ENCODE peak calls at places on chromosomes 6 and 20, in five cellular contexts. O, M, B, T and R are unnamed samples.

GRCh38 chr20:9611921-9612320 is 97.5 kb downstream of the LAMP5 start:
- DNase-seq in O (no peak), B (no peak), T (no peak), M (no peak), R (no peak)

GRCh38 chr6:33692760-33693158 is 18.7 kb downstream of the UQCC2 start:
- DNase-seq in O (peak; percentile 80), M (peak; percentile 62), B (no peak), T (no peak), R (no peak)

GRCh38 chr6:46932941-46933340 is 11.2 kb upstream of the ADGRF5 start:
- DNase-seq in M (no peak), O (peak; percentile 31), T (no peak), B (peak; percentile 45), R (no peak)

GRCh38 chr6:136751478-136751956 is 40.8 kb downstream of the MAP3K5 start:
- DNase-seq in B (no peak), M (no peak), T (no peak), O (peak; percentile 78), R (no peak)

GRCh38 chr6:5190467-5190866 is 70.3 kb downstream of the LYRM4 start:
- DNase-seq in O (peak; percentile 96), M (no peak), T (no peak), B (peak; percentile 99), R (no peak)

GRCh38 chr20:34581341-34582189 is 23.0 kb downstream of the MAP1LC3A start:
- DNase-seq in T (peak; percentile 35), M (no peak), O (peak; percentile 75), B (peak; percentile 85), R (no peak)

GRCh38 chr20:43584448-43585138 is 6.1 kb upstream of the IFT52 start:
- DNase-seq in B (peak; percentile 67), T (no peak), O (peak; percentile 92), M (no peak), R (no peak)

GRCh38 chr6:163533443-163533842 is 118.9 kb downstream of the QKI start:
- DNase-seq in B (peak; percentile 93), O (peak; percentile 92), T (no peak), M (no peak), R (no peak)

GRCh38 chr6:147278891-147279290 is 74.7 kb downstream of the STXBP5 start:
- DNase-seq in M (no peak), B (no peak), T (no peak), O (no peak), R (no peak)

GRCh38 chr6:5260111-5260620 is 584 bp downstream of the LYRM4 start:
- DNase-seq in M (peak; percentile 73), O (peak; percentile 29), B (peak; percentile 68), T (peak; percentile 77), R (peak; percentile 74)

GRCh38 chr6:147154454-147154853 is 49.8 kb upstream of the STXBP5 start:
- DNase-seq in T (no peak), O (peak; percentile 42), B (peak; percentile 49), M (no peak), R (no peak)

GRCh38 chr6:106321940-106322339 is 3.6 kb downstream of the ATG5 start:
- DNase-seq in T (no peak), B (no peak), O (no peak), M (no peak), R (no peak)

GRCh38 chr6:122754191-122754731 is 25.3 kb upstream of the FABP7 start:
- DNase-seq in B (no peak), O (no peak), M (no peak), T (no peak), R (no peak)

GRCh38 chr6:13328076-13328874 is at the start of gene TBC1D7:
- DNase-seq in B (peak; percentile 93), O (peak; percentile 90), M (peak; percentile 93), T (peak; percentile 94), R (peak; percentile 91)
- TF ChIP-seq CTCF in B (peak; percentile 6), O (peak; percentile 34), M (no peak), T (peak; percentile 17), R (no peak)

GRCh38 chr6:129498556-129498940 is 211.4 kb downstream of the ARHGAP18 start:
- DNase-seq in B (peak; percentile 33), M (no peak), T (no peak), O (peak; percentile 28), R (no peak)

GRCh38 chr6:129499871-129500219 is 210.1 kb downstream of the ARHGAP18 start:
- DNase-seq in M (no peak), B (no peak), T (no peak), O (no peak), R (no peak)

GRCh38 chr6:129497591-129498555 is 212.1 kb downstream of the ARHGAP18 start:
- DNase-seq in T (no peak), M (no peak), B (no peak), O (peak; percentile 48), R (no peak)

GRCh38 chr6:129500958-129501381 is 209.0 kb downstream of the ARHGAP18 start:
- DNase-seq in M (no peak), B (peak; percentile 35), T (peak; percentile 25), O (no peak), R (no peak)

DNA sequence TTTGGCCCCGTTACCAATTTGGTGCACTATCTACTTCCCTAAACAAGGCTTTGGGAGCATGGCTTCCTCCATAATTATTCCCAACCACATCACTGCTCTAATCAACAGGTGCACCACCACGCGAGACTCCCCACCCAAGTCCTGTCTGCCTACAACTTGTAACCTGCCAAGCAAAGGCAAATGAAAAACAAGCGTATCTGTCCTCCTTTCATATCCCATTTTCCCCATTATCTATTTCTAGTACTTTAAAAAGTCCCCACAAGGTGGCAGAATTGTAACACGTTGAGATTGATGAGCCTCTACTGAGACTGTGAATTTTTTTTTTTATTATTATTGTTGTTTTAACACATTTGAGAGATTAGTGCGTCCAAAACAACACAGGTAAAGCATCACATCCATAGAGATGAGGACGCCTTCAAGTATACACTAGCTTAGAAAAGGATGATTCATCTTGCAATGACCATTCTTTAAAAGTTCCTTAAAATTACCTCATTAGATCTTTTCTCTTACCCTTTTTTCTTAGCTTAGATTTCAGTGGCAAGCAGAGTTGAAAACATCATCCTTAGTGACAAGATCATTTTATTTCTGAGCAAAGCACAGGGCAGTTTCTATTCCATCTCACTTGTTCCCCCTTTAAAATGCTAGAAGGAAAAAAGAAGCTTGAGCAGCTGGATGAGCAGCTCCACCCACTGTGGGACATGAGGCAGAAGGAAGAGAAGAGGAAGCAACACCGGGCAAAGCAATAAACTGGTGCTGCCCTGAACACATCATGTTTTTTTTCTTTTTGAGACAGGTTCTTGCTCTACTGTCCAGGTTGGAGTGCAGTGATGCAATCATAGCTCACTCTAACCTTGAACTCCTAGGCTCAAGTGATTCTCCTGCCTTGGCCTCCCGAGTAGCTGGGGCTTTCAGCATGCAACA is 210.8 kb downstream of the ARHGAP18 start:
- DNase-seq in O (peak; percentile 53), T (peak; percentile 66), B (peak; percentile 75), M (no peak), R (no peak)
- TF ChIP-seq CTCF in O (peak; percentile 67), T (peak; percentile 79), B (peak; percentile 48), M (peak; percentile 74), R (peak; percentile 60)

GRCh38 chr20:23094927-23095326 is 8.8 kb upstream of the CD93 start:
- DNase-seq in M (no peak), B (peak; percentile 73), T (no peak), O (no peak), R (no peak)

GRCh38 chr20:23092861-23093543 is 6.9 kb upstream of the CD93 start:
- DNase-seq in M (no peak), T (no peak), O (no peak), B (no peak), R (no peak)

GRCh38 chr20:23093613-23094012 is 7.5 kb upstream of the CD93 start:
- DNase-seq in O (no peak), T (no peak), B (no peak), M (no peak), R (no peak)

GRCh38 chr20:23095504-23095903 is 9.4 kb upstream of the CD93 start:
- DNase-seq in T (no peak), B (no peak), M (no peak), O (no peak), R (no peak)

GRCh38 chr20:23094213-23094896 is 8.2 kb upstream of the CD93 start:
- DNase-seq in O (no peak), B (no peak), T (no peak), M (no peak), R (no peak)
- TF ChIP-seq CTCF in O (no peak), B (no peak), T (no peak), M (no peak), R (no peak)

DNA sequence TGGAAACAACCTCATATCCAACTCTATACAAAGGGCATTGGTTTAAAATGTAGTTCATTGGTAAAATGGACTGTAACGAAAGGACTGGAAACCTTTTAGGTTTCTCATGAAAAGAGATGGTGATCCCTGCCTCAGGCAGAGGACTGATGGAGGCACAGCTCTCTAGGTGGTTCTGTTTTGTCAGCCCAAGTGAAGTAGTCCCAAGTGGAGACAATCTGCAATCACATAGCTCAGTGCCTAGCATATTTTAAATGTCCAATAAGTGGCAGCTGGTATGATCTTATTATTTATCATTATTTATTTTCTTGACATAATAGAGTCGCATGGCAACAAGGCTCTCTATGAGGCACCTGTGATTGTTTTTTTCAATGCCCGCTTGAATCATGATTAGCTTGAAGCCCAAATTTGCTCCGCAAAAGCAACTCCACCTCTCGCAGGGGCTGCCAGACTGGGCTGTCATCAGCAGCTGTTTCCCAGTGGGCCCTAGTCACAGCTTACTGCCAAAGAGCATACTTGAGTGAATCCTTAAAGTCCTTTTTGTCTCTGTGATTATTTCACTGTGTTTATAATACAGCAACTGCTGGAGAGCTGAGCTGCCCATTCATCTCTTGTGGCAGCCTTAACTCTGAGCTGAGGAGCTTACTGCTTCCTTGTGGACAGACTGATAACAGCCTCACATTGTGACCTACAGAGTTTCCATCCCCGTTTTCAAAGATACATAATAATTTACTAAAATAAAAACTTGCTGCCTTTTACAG is 19.7 kb upstream of the ENPP1 start:
- DNase-seq in M (no peak), B (no peak), O (peak; percentile 61), T (peak; percentile 33), R (peak; percentile 59)
- TF ChIP-seq CTCF in M (no peak), B (no peak), O (peak; percentile 53), T (peak; percentile 29), R (peak; percentile 28)

GRCh38 chr6:119979862-119980261 is 630.3 kb upstream of the MAN1A1 start:
- DNase-seq in O (peak; percentile 10), M (no peak), B (peak; percentile 12), T (peak; percentile 40), R (no peak)
- TF ChIP-seq CTCF in O (peak; percentile 47), M (no peak), B (peak; percentile 36), T (peak; percentile 79), R (no peak)